ENCODE peak calls at places on chromosomes 6 and 20, in nine cellular contexts. One of them, this sample, is unnamed. For H3K4me1, the result is how much of the 10 kb centered on the place peaks cover.

GRCh38 chr6:27183082-27183832 is 64.2 kb upstream of the PRSS16 start:
- DNase-seq in tibial nerve: no peak
- DNase-seq in body of pancreas: no peak
- DNase-seq in uterus: no peak
- DNase-seq in gastrocnemius medialis: no peak
- DNase-seq in stomach: no peak
- DNase-seq in heart left ventricle: no peak
- DNase-seq in IMR-90: no peak
- DNase-seq in adrenal gland: no peak
- DNase-seq in this sample: no peak

GRCh38 chr6:3205913-3206312 is 21.5 kb downstream of the TUBB2B start:
- DNase-seq in IMR-90: peak
- DNase-seq in uterus: no peak
- DNase-seq in adrenal gland: no peak
- DNase-seq in gastrocnemius medialis: no peak
- DNase-seq in body of pancreas: no peak
- DNase-seq in stomach: no peak
- DNase-seq in heart left ventricle: no peak
- DNase-seq in tibial nerve: no peak
- DNase-seq in this sample: no peak

GRCh38 chr6:149060300-149060984 is 257.1 kb upstream of the TAB2 start:
- DNase-seq in tibial nerve: no peak
- DNase-seq in uterus: no peak
- DNase-seq in adrenal gland: no peak
- DNase-seq in gastrocnemius medialis: no peak
- DNase-seq in body of pancreas: peak
- DNase-seq in heart left ventricle: no peak
- DNase-seq in stomach: no peak
- DNase-seq in IMR-90: peak
- DNase-seq in this sample: no peak

GRCh38 chr20:50567860-50568548 is 57.8 kb downstream of the PTPN1 start:
- DNase-seq in IMR-90: no peak
- DNase-seq in gastrocnemius medialis: no peak
- DNase-seq in tibial nerve: no peak
- DNase-seq in body of pancreas: no peak
- DNase-seq in heart left ventricle: no peak
- DNase-seq in uterus: no peak
- DNase-seq in adrenal gland: no peak
- DNase-seq in stomach: no peak
- DNase-seq in this sample: no peak

GRCh38 chr6:39362487-39362865 is 40.0 kb upstream of the KCNK16 start:
- DNase-seq in IMR-90: no peak
- DNase-seq in heart left ventricle: no peak
- DNase-seq in body of pancreas: no peak
- DNase-seq in uterus: no peak
- DNase-seq in gastrocnemius medialis: no peak
- DNase-seq in adrenal gland: peak
- DNase-seq in tibial nerve: no peak
- DNase-seq in stomach: no peak
- DNase-seq in this sample: no peak

GRCh38 chr20:43699941-43700565 is 26.7 kb downstream of the GTSF1L start:
- DNase-seq in tibial nerve: no peak
- DNase-seq in IMR-90: no peak
- DNase-seq in uterus: no peak
- DNase-seq in adrenal gland: no peak
- DNase-seq in heart left ventricle: no peak
- DNase-seq in body of pancreas: no peak
- DNase-seq in stomach: no peak
- DNase-seq in gastrocnemius medialis: no peak
- DNase-seq in this sample: no peak

GRCh38 chr20:61400499-61400898 is 148.4 kb downstream of the CDH4 start:
- DNase-seq in tibial nerve: no peak
- DNase-seq in IMR-90: no peak
- DNase-seq in gastrocnemius medialis: no peak
- DNase-seq in heart left ventricle: no peak
- DNase-seq in adrenal gland: no peak
- DNase-seq in stomach: no peak
- DNase-seq in body of pancreas: no peak
- DNase-seq in uterus: no peak
- DNase-seq in this sample: no peak

GRCh38 chr20:14921546-14921945 is 584.1 kb upstream of the FLRT3 start:
- DNase-seq in uterus: no peak
- DNase-seq in stomach: no peak
- DNase-seq in heart left ventricle: no peak
- DNase-seq in tibial nerve: no peak
- DNase-seq in gastrocnemius medialis: no peak
- DNase-seq in adrenal gland: no peak
- DNase-seq in body of pancreas: no peak
- DNase-seq in IMR-90: no peak
- DNase-seq in this sample: no peak

GRCh38 chr20:51417745-51418529 is 124.6 kb downstream of the NFATC2 start:
- DNase-seq in adrenal gland: no peak
- DNase-seq in uterus: no peak
- DNase-seq in stomach: no peak
- DNase-seq in IMR-90: no peak
- DNase-seq in body of pancreas: no peak
- DNase-seq in heart left ventricle: no peak
- DNase-seq in tibial nerve: no peak
- DNase-seq in gastrocnemius medialis: no peak
- DNase-seq in this sample: no peak

GRCh38 chr6:163828038-163828790 is 413.7 kb downstream of the QKI start:
- DNase-seq in heart left ventricle: no peak
- DNase-seq in gastrocnemius medialis: no peak
- DNase-seq in tibial nerve: no peak
- DNase-seq in adrenal gland: no peak
- DNase-seq in uterus: no peak
- DNase-seq in stomach: no peak
- DNase-seq in IMR-90: peak
- DNase-seq in body of pancreas: no peak
- DNase-seq in this sample: no peak

GRCh38 chr20:61882716-61883615 is 182.7 kb downstream of the TAF4 start:
- DNase-seq in heart left ventricle: no peak
- DNase-seq in tibial nerve: no peak
- DNase-seq in body of pancreas: no peak
- DNase-seq in IMR-90: no peak
- DNase-seq in stomach: no peak
- DNase-seq in adrenal gland: no peak
- DNase-seq in gastrocnemius medialis: no peak
- DNase-seq in uterus: no peak
- DNase-seq in this sample: no peak

GRCh38 chr6:88651400-88651799 is 312.0 kb downstream of the RNGTT start:
- DNase-seq in heart left ventricle: no peak
- DNase-seq in stomach: no peak
- DNase-seq in tibial nerve: no peak
- DNase-seq in uterus: no peak
- DNase-seq in gastrocnemius medialis: no peak
- DNase-seq in adrenal gland: no peak
- DNase-seq in IMR-90: no peak
- DNase-seq in body of pancreas: no peak
- DNase-seq in this sample: no peak

GRCh38 chr6:88653936-88654335 is 309.5 kb downstream of the RNGTT start:
- DNase-seq in adrenal gland: no peak
- DNase-seq in stomach: no peak
- DNase-seq in IMR-90: peak
- DNase-seq in uterus: no peak
- DNase-seq in gastrocnemius medialis: no peak
- DNase-seq in heart left ventricle: no peak
- DNase-seq in tibial nerve: no peak
- DNase-seq in body of pancreas: no peak
- DNase-seq in this sample: no peak

GRCh38 chr6:88650029-88650619 is 313.3 kb downstream of the RNGTT start:
- DNase-seq in uterus: no peak
- DNase-seq in tibial nerve: no peak
- DNase-seq in heart left ventricle: no peak
- DNase-seq in stomach: no peak
- DNase-seq in gastrocnemius medialis: no peak
- DNase-seq in body of pancreas: no peak
- DNase-seq in IMR-90: peak
- DNase-seq in adrenal gland: no peak
- DNase-seq in this sample: no peak

GRCh38 chr6:88655586-88655985 is 307.8 kb downstream of the RNGTT start:
- DNase-seq in gastrocnemius medialis: no peak
- DNase-seq in tibial nerve: no peak
- DNase-seq in heart left ventricle: no peak
- DNase-seq in IMR-90: no peak
- DNase-seq in stomach: no peak
- DNase-seq in body of pancreas: no peak
- DNase-seq in adrenal gland: no peak
- DNase-seq in uterus: no peak
- DNase-seq in this sample: no peak

DNA sequence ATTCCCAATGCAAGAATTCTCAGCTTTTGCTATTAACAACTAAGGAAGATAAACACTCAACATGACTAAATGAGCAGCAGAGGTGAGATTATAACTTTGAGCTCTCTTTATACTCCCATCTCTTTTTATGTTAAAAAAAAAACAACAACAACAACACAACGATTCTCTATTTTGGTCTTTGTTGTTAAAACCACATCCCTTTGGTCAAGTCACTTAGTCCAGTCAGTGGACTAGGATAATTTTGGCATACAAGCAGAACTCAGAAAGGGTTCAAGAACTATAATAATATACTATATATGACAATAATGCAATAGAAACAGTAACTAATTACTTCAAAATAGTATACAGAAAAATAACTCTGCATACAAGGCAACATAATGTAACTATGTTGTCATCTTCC is 312.4 kb downstream of the RNGTT start:
- DNase-seq in adrenal gland: no peak
- DNase-seq in IMR-90: no peak
- DNase-seq in gastrocnemius medialis: no peak
- DNase-seq in heart left ventricle: no peak
- DNase-seq in body of pancreas: no peak
- DNase-seq in uterus: no peak
- DNase-seq in tibial nerve: no peak
- DNase-seq in stomach: no peak
- DNase-seq in this sample: no peak
- H3K4me1 ChIP-seq in adrenal gland: under half
- H3K4me1 ChIP-seq in IMR-90: under half
- H3K4me1 ChIP-seq in gastrocnemius medialis: under half
- H3K4me1 ChIP-seq in heart left ventricle: under half
- H3K4me1 ChIP-seq in body of pancreas: under half
- H3K4me1 ChIP-seq in uterus: under half
- H3K4me1 ChIP-seq in tibial nerve: under half
- H3K4me1 ChIP-seq in stomach: under half
- H3K4me1 ChIP-seq in this sample: under half

DNA sequence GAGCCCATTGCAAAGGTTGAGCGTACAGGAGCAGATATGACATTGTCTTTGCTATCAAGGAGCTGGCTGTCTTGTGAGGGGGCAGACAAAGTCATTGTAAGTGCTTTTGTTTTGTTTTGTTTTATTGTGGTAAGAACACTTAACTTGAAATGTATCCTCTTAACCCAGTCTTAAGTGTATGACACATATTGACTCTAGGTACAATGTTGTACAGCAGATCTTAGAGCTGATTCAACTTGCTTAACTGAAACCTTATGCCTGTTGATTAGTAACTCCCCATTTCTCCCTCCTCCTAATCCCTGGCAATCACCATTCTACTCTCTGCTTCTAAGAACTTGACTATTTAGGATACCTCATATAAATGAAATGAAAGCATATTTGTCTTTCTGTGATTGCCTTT is 429.0 kb downstream of the BMP2 start:
- DNase-seq in stomach: no peak
- DNase-seq in IMR-90: no peak
- DNase-seq in tibial nerve: no peak
- DNase-seq in gastrocnemius medialis: no peak
- DNase-seq in adrenal gland: no peak
- DNase-seq in uterus: no peak
- DNase-seq in heart left ventricle: no peak
- DNase-seq in body of pancreas: no peak
- DNase-seq in this sample: no peak
- TF ChIP-seq POLR2A in stomach: no peak
- TF ChIP-seq POLR2A in IMR-90: no peak
- TF ChIP-seq POLR2A in tibial nerve: no peak
- TF ChIP-seq POLR2A in gastrocnemius medialis: no peak
- TF ChIP-seq POLR2A in adrenal gland: no peak
- TF ChIP-seq POLR2A in uterus: no peak
- TF ChIP-seq POLR2A in heart left ventricle: no peak
- TF ChIP-seq POLR2A in body of pancreas: no peak
- TF ChIP-seq POLR2A in this sample: no peak

DNA sequence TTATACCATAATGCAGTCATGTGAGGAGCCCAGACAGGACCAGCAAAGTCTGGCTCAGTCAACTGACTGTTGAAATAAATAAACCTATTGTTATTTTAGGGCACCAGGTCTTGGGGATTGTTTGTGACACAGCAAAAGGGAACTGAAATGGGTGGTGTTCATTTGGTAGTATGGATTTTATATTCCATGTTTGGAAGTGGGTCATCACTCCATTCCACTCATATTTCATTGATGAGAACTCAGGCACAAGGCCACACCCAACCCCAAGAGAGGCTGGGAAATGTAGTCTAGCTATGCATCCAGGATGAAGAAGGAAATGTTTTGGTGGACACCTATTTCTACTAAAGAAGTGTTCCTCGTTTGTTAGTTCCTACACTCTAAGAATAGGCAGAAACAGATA is 64.9 kb upstream of the BTBD3 start:
- DNase-seq in tibial nerve: no peak
- DNase-seq in adrenal gland: no peak
- DNase-seq in stomach: no peak
- DNase-seq in gastrocnemius medialis: no peak
- DNase-seq in IMR-90: peak
- DNase-seq in uterus: no peak
- DNase-seq in heart left ventricle: no peak
- DNase-seq in body of pancreas: no peak
- DNase-seq in this sample: no peak
- TF ChIP-seq CTCF in tibial nerve: no peak
- TF ChIP-seq CTCF in adrenal gland: no peak
- TF ChIP-seq CTCF in stomach: no peak
- TF ChIP-seq CTCF in gastrocnemius medialis: no peak
- TF ChIP-seq CTCF in IMR-90: no peak
- TF ChIP-seq CTCF in uterus: no peak
- TF ChIP-seq CTCF in heart left ventricle: no peak
- TF ChIP-seq CTCF in body of pancreas: no peak
- TF ChIP-seq CTCF in this sample: no peak

GRCh38 chr6:52365871-52366540 is 4.1 kb downstream of the PAQR8 start:
- DNase-seq in IMR-90: peak
- DNase-seq in stomach: no peak
- DNase-seq in adrenal gland: no peak
- DNase-seq in gastrocnemius medialis: no peak
- DNase-seq in uterus: no peak
- DNase-seq in heart left ventricle: no peak
- DNase-seq in body of pancreas: no peak
- DNase-seq in tibial nerve: no peak
- DNase-seq in this sample: no peak

GRCh38 chr6:52364480-52365166 is 2.7 kb downstream of the PAQR8 start:
- DNase-seq in uterus: no peak
- DNase-seq in gastrocnemius medialis: no peak
- DNase-seq in stomach: no peak
- DNase-seq in tibial nerve: peak
- DNase-seq in IMR-90: no peak
- DNase-seq in heart left ventricle: no peak
- DNase-seq in body of pancreas: no peak
- DNase-seq in adrenal gland: no peak
- DNase-seq in this sample: no peak

GRCh38 chr6:52362443-52363221 is 681 bp downstream of the PAQR8 start:
- DNase-seq in tibial nerve: peak
- DNase-seq in uterus: peak
- DNase-seq in IMR-90: no peak
- DNase-seq in gastrocnemius medialis: no peak
- DNase-seq in body of pancreas: peak
- DNase-seq in heart left ventricle: peak
- DNase-seq in stomach: peak
- DNase-seq in adrenal gland: peak
- DNase-seq in this sample: peak

GRCh38 chr6:52363222-52363867 is 1.4 kb downstream of the PAQR8 start:
- DNase-seq in body of pancreas: no peak
- DNase-seq in tibial nerve: no peak
- DNase-seq in gastrocnemius medialis: no peak
- DNase-seq in stomach: peak
- DNase-seq in IMR-90: peak
- DNase-seq in adrenal gland: peak
- DNase-seq in uterus: no peak
- DNase-seq in heart left ventricle: no peak
- DNase-seq in this sample: peak

GRCh38 chr6:52365317-52365716 is 3.4 kb downstream of the PAQR8 start:
- DNase-seq in heart left ventricle: no peak
- DNase-seq in tibial nerve: no peak
- DNase-seq in IMR-90: no peak
- DNase-seq in adrenal gland: no peak
- DNase-seq in uterus: no peak
- DNase-seq in gastrocnemius medialis: no peak
- DNase-seq in stomach: no peak
- DNase-seq in body of pancreas: no peak
- DNase-seq in this sample: no peak
- H3K4me1 ChIP-seq in heart left ventricle: under half
- H3K4me1 ChIP-seq in tibial nerve: under half
- H3K4me1 ChIP-seq in IMR-90: under half
- H3K4me1 ChIP-seq in adrenal gland: under half
- H3K4me1 ChIP-seq in uterus: under half
- H3K4me1 ChIP-seq in gastrocnemius medialis: under half
- H3K4me1 ChIP-seq in stomach: under half
- H3K4me1 ChIP-seq in body of pancreas: under half
- H3K4me1 ChIP-seq in this sample: under half